ENCODE peak calls at places on chromosomes 3 and 15, in six cellular contexts. One of them, this sample, is unnamed.

GRCh38 chr15:78796510-78796909 is 14.8 kb downstream of the ADAMTS7 start:
- DNase-seq in choroid plexus epithelial cell: no peak
- DNase-seq in AG10803: no peak
- DNase-seq in heart left ventricle: no peak
- DNase-seq in cardiac fibroblast: no peak
- DNase-seq in GM23338: no peak
- DNase-seq in this sample: no peak

GRCh38 chr3:31973837-31974236 is 7.2 kb downstream of the OSBPL10 start:
- DNase-seq in AG10803: no peak
- DNase-seq in GM23338: no peak
- DNase-seq in choroid plexus epithelial cell: no peak
- DNase-seq in heart left ventricle: no peak
- DNase-seq in cardiac fibroblast: no peak
- DNase-seq in this sample: peak

GRCh38 chr3:183378951-183379350 is 49.5 kb downstream of the MCF2L2 start:
- DNase-seq in GM23338: no peak
- DNase-seq in cardiac fibroblast: no peak
- DNase-seq in AG10803: no peak
- DNase-seq in heart left ventricle: no peak
- DNase-seq in choroid plexus epithelial cell: no peak
- DNase-seq in this sample: no peak

GRCh38 chr3:66534304-66534703 is 33.5 kb upstream of the LRIG1 start:
- DNase-seq in cardiac fibroblast: no peak
- DNase-seq in GM23338: no peak
- DNase-seq in AG10803: no peak
- DNase-seq in choroid plexus epithelial cell: no peak
- DNase-seq in heart left ventricle: no peak
- DNase-seq in this sample: no peak

GRCh38 chr3:124972457-124972856 is 37.9 kb upstream of the MUC13 start:
- DNase-seq in GM23338: no peak
- DNase-seq in heart left ventricle: no peak
- DNase-seq in choroid plexus epithelial cell: no peak
- DNase-seq in AG10803: no peak
- DNase-seq in cardiac fibroblast: no peak
- DNase-seq in this sample: no peak

GRCh38 chr3:167493240-167493639 is 19.4 kb upstream of the SERPINI2 start:
- DNase-seq in cardiac fibroblast: no peak
- DNase-seq in GM23338: peak
- DNase-seq in AG10803: no peak
- DNase-seq in choroid plexus epithelial cell: no peak
- DNase-seq in heart left ventricle: no peak
- DNase-seq in this sample: no peak

GRCh38 chr3:155549087-155549486 is 195.8 kb downstream of the PLCH1 start:
- DNase-seq in GM23338: no peak
- DNase-seq in AG10803: no peak
- DNase-seq in choroid plexus epithelial cell: no peak
- DNase-seq in cardiac fibroblast: no peak
- DNase-seq in heart left ventricle: no peak
- DNase-seq in this sample: no peak

GRCh38 chr15:69131362-69132215 is 28.8 kb upstream of the GLCE start:
- DNase-seq in heart left ventricle: peak
- DNase-seq in cardiac fibroblast: no peak
- DNase-seq in AG10803: no peak
- DNase-seq in GM23338: no peak
- DNase-seq in choroid plexus epithelial cell: no peak
- DNase-seq in this sample: no peak

GRCh38 chr3:47291158-47291753 is 8.5 kb downstream of the KLHL18 start:
- DNase-seq in heart left ventricle: no peak
- DNase-seq in choroid plexus epithelial cell: no peak
- DNase-seq in cardiac fibroblast: no peak
- DNase-seq in AG10803: no peak
- DNase-seq in GM23338: no peak
- DNase-seq in this sample: no peak

GRCh38 chr15:79394231-79394630 is 37.9 kb upstream of the MINAR1 start:
- DNase-seq in cardiac fibroblast: peak
- DNase-seq in choroid plexus epithelial cell: peak
- DNase-seq in GM23338: no peak
- DNase-seq in heart left ventricle: no peak
- DNase-seq in AG10803: peak
- DNase-seq in this sample: peak

GRCh38 chr3:9725775-9726174 is 5.8 kb upstream of the BRPF1 start:
- DNase-seq in GM23338: no peak
- DNase-seq in AG10803: no peak
- DNase-seq in cardiac fibroblast: no peak
- DNase-seq in heart left ventricle: no peak
- DNase-seq in choroid plexus epithelial cell: no peak
- DNase-seq in this sample: no peak

GRCh38 chr15:79970921-79971434 is at the start of gene BCL2A1:
- DNase-seq in cardiac fibroblast: peak
- DNase-seq in AG10803: peak
- DNase-seq in heart left ventricle: no peak
- DNase-seq in GM23338: no peak
- DNase-seq in choroid plexus epithelial cell: peak
- DNase-seq in this sample: peak

GRCh38 chr3:134496481-134497071 is 10.7 kb downstream of the CEP63 start:
- DNase-seq in cardiac fibroblast: no peak
- DNase-seq in GM23338: no peak
- DNase-seq in choroid plexus epithelial cell: peak
- DNase-seq in heart left ventricle: no peak
- DNase-seq in AG10803: no peak
- DNase-seq in this sample: no peak

GRCh38 chr15:82810061-82810862 is 834 bp downstream of the WHAMM start:
- DNase-seq in cardiac fibroblast: peak
- DNase-seq in AG10803: peak
- DNase-seq in choroid plexus epithelial cell: peak
- DNase-seq in heart left ventricle: peak
- DNase-seq in GM23338: peak
- DNase-seq in this sample: peak

GRCh38 chr15:70741677-70742293 is 21.6 kb downstream of the UACA start:
- DNase-seq in GM23338: no peak
- DNase-seq in cardiac fibroblast: peak
- DNase-seq in choroid plexus epithelial cell: peak
- DNase-seq in heart left ventricle: no peak
- DNase-seq in AG10803: peak
- DNase-seq in this sample: peak

GRCh38 chr3:13718437-13718836 is 161.4 kb downstream of the WNT7A start:
- DNase-seq in AG10803: no peak
- DNase-seq in choroid plexus epithelial cell: no peak
- DNase-seq in GM23338: no peak
- DNase-seq in heart left ventricle: no peak
- DNase-seq in cardiac fibroblast: no peak
- DNase-seq in this sample: no peak

GRCh38 chr15:99983894-99984293 is 250.7 kb upstream of the LYSMD4 start:
- DNase-seq in choroid plexus epithelial cell: peak
- DNase-seq in heart left ventricle: no peak
- DNase-seq in cardiac fibroblast: peak
- DNase-seq in AG10803: no peak
- DNase-seq in GM23338: peak
- DNase-seq in this sample: no peak

GRCh38 chr15:76057332-76058000 is 2.3 kb upstream of the TMEM266 start:
- DNase-seq in choroid plexus epithelial cell: peak
- DNase-seq in cardiac fibroblast: peak
- DNase-seq in AG10803: peak
- DNase-seq in heart left ventricle: no peak
- DNase-seq in GM23338: peak
- DNase-seq in this sample: peak

GRCh38 chr15:37109151-37109912 is 9.0 kb upstream of the MEIS2 start:
- DNase-seq in cardiac fibroblast: no peak
- DNase-seq in choroid plexus epithelial cell: no peak
- DNase-seq in GM23338: peak
- DNase-seq in heart left ventricle: no peak
- DNase-seq in AG10803: no peak
- DNase-seq in this sample: peak

GRCh38 chr3:63467392-63467791 is 185.1 kb upstream of the SNTN start:
- DNase-seq in GM23338: no peak
- DNase-seq in AG10803: no peak
- DNase-seq in choroid plexus epithelial cell: no peak
- DNase-seq in heart left ventricle: no peak
- DNase-seq in cardiac fibroblast: no peak
- DNase-seq in this sample: no peak

GRCh38 chr3:193243571-193243970 is 2.5 kb downstream of the PLAAT1 start:
- DNase-seq in cardiac fibroblast: no peak
- DNase-seq in GM23338: no peak
- DNase-seq in choroid plexus epithelial cell: no peak
- DNase-seq in heart left ventricle: no peak
- DNase-seq in AG10803: no peak
- DNase-seq in this sample: no peak

GRCh38 chr3:112412494-112412893 is 79.5 kb downstream of the CD200 start:
- DNase-seq in cardiac fibroblast: no peak
- DNase-seq in heart left ventricle: no peak
- DNase-seq in AG10803: no peak
- DNase-seq in GM23338: no peak
- DNase-seq in choroid plexus epithelial cell: no peak
- DNase-seq in this sample: no peak

GRCh38 chr15:33108518-33108917 is 86.0 kb downstream of the FMN1 start:
- DNase-seq in heart left ventricle: no peak
- DNase-seq in AG10803: no peak
- DNase-seq in GM23338: no peak
- DNase-seq in cardiac fibroblast: no peak
- DNase-seq in choroid plexus epithelial cell: no peak
- DNase-seq in this sample: no peak

GRCh38 chr3:143736205-143736604 is 112.1 kb downstream of the SLC9A9 start:
- DNase-seq in GM23338: no peak
- DNase-seq in AG10803: no peak
- DNase-seq in cardiac fibroblast: no peak
- DNase-seq in choroid plexus epithelial cell: no peak
- DNase-seq in heart left ventricle: no peak
- DNase-seq in this sample: no peak

GRCh38 chr3:48990636-48991421 is 788 bp downstream of the P4HTM start:
- DNase-seq in GM23338: peak
- DNase-seq in cardiac fibroblast: peak
- DNase-seq in choroid plexus epithelial cell: no peak
- DNase-seq in AG10803: peak
- DNase-seq in heart left ventricle: no peak
- DNase-seq in this sample: peak

GRCh38 chr15:72236381-72237285 is 5.6 kb upstream of the PKM start:
- DNase-seq in AG10803: no peak
- DNase-seq in cardiac fibroblast: no peak
- DNase-seq in GM23338: no peak
- DNase-seq in heart left ventricle: no peak
- DNase-seq in choroid plexus epithelial cell: peak
- DNase-seq in this sample: peak

GRCh38 chr3:156577731-156578130 is 22.8 kb upstream of the SSR3 start:
- DNase-seq in AG10803: no peak
- DNase-seq in heart left ventricle: no peak
- DNase-seq in choroid plexus epithelial cell: peak
- DNase-seq in GM23338: no peak
- DNase-seq in cardiac fibroblast: no peak
- DNase-seq in this sample: no peak

GRCh38 chr3:183188895-183189462 is 26.4 kb upstream of the LAMP3 start:
- DNase-seq in GM23338: peak
- DNase-seq in AG10803: no peak
- DNase-seq in cardiac fibroblast: peak
- DNase-seq in heart left ventricle: no peak
- DNase-seq in choroid plexus epithelial cell: peak
- DNase-seq in this sample: peak

GRCh38 chr15:94587071-94587470 is 355.7 kb downstream of the MCTP2 start:
- DNase-seq in choroid plexus epithelial cell: no peak
- DNase-seq in heart left ventricle: peak
- DNase-seq in AG10803: no peak
- DNase-seq in cardiac fibroblast: peak
- DNase-seq in GM23338: no peak
- DNase-seq in this sample: no peak
- TF ChIP-seq CTCF in choroid plexus epithelial cell: no peak
- TF ChIP-seq CTCF in heart left ventricle: no peak
- TF ChIP-seq CTCF in AG10803: no peak
- TF ChIP-seq CTCF in cardiac fibroblast: no peak
- TF ChIP-seq CTCF in GM23338: no peak
- TF ChIP-seq CTCF in this sample: no peak

GRCh38 chr3:11137627-11137959 is 16.7 kb upstream of the HRH1 start:
- DNase-seq in AG10803: no peak
- DNase-seq in choroid plexus epithelial cell: no peak
- DNase-seq in heart left ventricle: no peak
- DNase-seq in cardiac fibroblast: no peak
- DNase-seq in GM23338: no peak
- DNase-seq in this sample: no peak
- H3K4me3 ChIP-seq in AG10803: peak
- H3K4me3 ChIP-seq in choroid plexus epithelial cell: peak
- H3K4me3 ChIP-seq in heart left ventricle: no peak
- H3K4me3 ChIP-seq in cardiac fibroblast: peak
- H3K4me3 ChIP-seq in GM23338: no peak
- H3K4me3 ChIP-seq in this sample: peak

GRCh38 chr3:4711680-4711992 is 218.5 kb downstream of the ITPR1 start:
- DNase-seq in heart left ventricle: no peak
- DNase-seq in AG10803: no peak
- DNase-seq in GM23338: no peak
- DNase-seq in cardiac fibroblast: no peak
- DNase-seq in choroid plexus epithelial cell: no peak
- DNase-seq in this sample: no peak
- TF ChIP-seq CTCF in heart left ventricle: no peak
- TF ChIP-seq CTCF in AG10803: no peak
- TF ChIP-seq CTCF in GM23338: no peak
- TF ChIP-seq CTCF in cardiac fibroblast: no peak
- TF ChIP-seq CTCF in choroid plexus epithelial cell: no peak
- TF ChIP-seq CTCF in this sample: no peak

DNA sequence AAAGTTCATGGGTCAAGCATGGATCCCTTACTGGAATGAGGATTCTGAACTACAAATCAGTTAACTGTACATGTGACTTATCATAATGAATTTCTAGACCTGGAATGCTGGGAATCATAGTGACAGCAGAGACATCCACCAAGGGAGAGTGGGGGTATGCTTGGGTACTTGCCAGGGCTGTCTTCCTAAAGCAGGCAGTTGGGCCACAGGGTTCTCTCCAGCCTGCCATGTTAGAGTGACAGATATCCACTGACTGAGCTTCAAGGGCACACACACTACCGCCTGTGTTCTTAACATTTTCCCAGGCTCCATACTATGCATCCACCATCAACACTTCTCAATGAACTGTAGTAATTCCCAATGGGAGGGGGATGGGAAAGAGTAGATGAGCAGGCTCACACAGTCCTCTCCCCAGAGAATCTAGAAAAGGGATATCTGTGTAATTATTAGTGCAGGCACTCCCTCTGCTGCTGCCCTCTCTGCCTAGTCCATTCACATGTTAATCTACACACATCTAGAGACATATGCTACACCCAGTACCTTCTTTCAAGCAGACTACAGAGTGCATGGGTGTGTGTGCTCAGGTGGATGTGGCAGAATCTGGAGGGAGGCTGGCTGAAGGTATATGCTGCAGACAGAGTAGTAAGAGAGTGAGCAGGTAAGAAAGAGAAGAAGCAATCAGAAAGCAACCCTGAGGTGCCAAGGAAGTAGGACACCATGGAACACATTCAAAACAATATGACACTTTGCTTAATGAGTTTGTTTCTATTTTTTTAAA is 3.7 kb downstream of the FSTL1 start:
- DNase-seq in choroid plexus epithelial cell: no peak
- DNase-seq in cardiac fibroblast: no peak
- DNase-seq in heart left ventricle: no peak
- DNase-seq in AG10803: no peak
- DNase-seq in GM23338: no peak
- DNase-seq in this sample: no peak
- H3K4me3 ChIP-seq in choroid plexus epithelial cell: no peak
- H3K4me3 ChIP-seq in cardiac fibroblast: no peak
- H3K4me3 ChIP-seq in heart left ventricle: no peak
- H3K4me3 ChIP-seq in AG10803: peak
- H3K4me3 ChIP-seq in GM23338: no peak
- H3K4me3 ChIP-seq in this sample: no peak

GRCh38 chr3:151076626-151077025 is 8.8 kb upstream of the MED12L start:
- DNase-seq in AG10803: no peak
- DNase-seq in heart left ventricle: no peak
- DNase-seq in cardiac fibroblast: no peak
- DNase-seq in choroid plexus epithelial cell: no peak
- DNase-seq in GM23338: no peak
- DNase-seq in this sample: no peak
- TF ChIP-seq CTCF in AG10803: no peak
- TF ChIP-seq CTCF in heart left ventricle: no peak
- TF ChIP-seq CTCF in cardiac fibroblast: no peak
- TF ChIP-seq CTCF in choroid plexus epithelial cell: no peak
- TF ChIP-seq CTCF in GM23338: no peak
- TF ChIP-seq CTCF in this sample: no peak

GRCh38 chr3:51943451-51944391 is 1.6 kb downstream of the PARP3 start:
- DNase-seq in choroid plexus epithelial cell: no peak
- DNase-seq in cardiac fibroblast: no peak
- DNase-seq in GM23338: no peak
- DNase-seq in AG10803: no peak
- DNase-seq in heart left ventricle: no peak
- DNase-seq in this sample: no peak
- H3K4me3 ChIP-seq in choroid plexus epithelial cell: no peak
- H3K4me3 ChIP-seq in cardiac fibroblast: no peak
- H3K4me3 ChIP-seq in GM23338: no peak
- H3K4me3 ChIP-seq in AG10803: peak
- H3K4me3 ChIP-seq in heart left ventricle: no peak
- H3K4me3 ChIP-seq in this sample: no peak

This sample was measured in fibroblast of villous mesenchyme.